ENCODE peak calls at places on chromosomes 3 and 15, in nine cellular contexts. T is activated CD8-positive, alpha-beta memory T cell treated with anti-CD3 and anti-CD28 coated beads for 1 hour; U is lung; X is brain microvascular endothelial cell; J is KG1; I is iris pigment epithelial cell; Z is HCT116; Y is ureter; V is uterus. Q is an unnamed sample.

GRCh38 chr3:161221881-161222600 is 930 bp downstream of the NMD3 start:
- DNase-seq in T (no peak), V (no peak), I (peak), Z (no peak), J (peak), X (no peak), Y (no peak), U (no peak), Q (no peak)

GRCh38 chr3:101857279-101857678 is 8.0 kb downstream of the NFKBIZ start:
- DNase-seq in X (no peak), U (no peak), Z (no peak), Y (no peak), I (no peak), T (no peak), V (no peak), J (no peak), Q (no peak)

GRCh38 chr15:95604634-95605036 is 725.9 kb upstream of the NR2F2 start:
- DNase-seq in Z (no peak), X (no peak), I (peak), V (peak), J (no peak), Y (no peak), U (no peak), T (no peak), Q (no peak)

GRCh38 chr3:42515391-42515916 is 13.0 kb downstream of the VIPR1 start:
- DNase-seq in V (no peak), J (no peak), I (no peak), T (no peak), Y (peak), X (no peak), Z (no peak), U (no peak), Q (peak)

GRCh38 chr3:143375698-143376097 is 256.1 kb downstream of the CHST2 start:
- DNase-seq in J (no peak), U (no peak), V (no peak), Y (no peak), I (no peak), X (no peak), T (no peak), Z (no peak), Q (no peak)

GRCh38 chr3:97960561-97961275 is 11.5 kb downstream of the RIOX2 start:
- DNase-seq in I (no peak), J (no peak), U (no peak), Z (no peak), V (no peak), Y (no peak), T (no peak), X (no peak), Q (no peak)

GRCh38 chr15:92449476-92449875 is 55.8 kb downstream of the ST8SIA2 start:
- DNase-seq in I (peak), Y (no peak), X (peak), V (no peak), U (no peak), Z (no peak), T (no peak), J (no peak), Q (no peak)

GRCh38 chr15:78761020-78761419 is 50.2 kb downstream of the ADAMTS7 start:
- DNase-seq in X (no peak), Y (no peak), J (no peak), U (no peak), V (no peak), T (no peak), Z (no peak), I (no peak), Q (no peak)

GRCh38 chr15:67731112-67731761 is 94.1 kb upstream of the SKOR1 start:
- DNase-seq in U (no peak), X (no peak), Z (no peak), J (no peak), V (no peak), Y (no peak), I (peak), T (no peak), Q (no peak)

Q was measured in stomach.